ENCODE peak calls at places on chromosomes 6 and 20, in four cellular contexts. J is fibroblast of mammary gland, P is pons, V is choroid plexus epithelial cell. E is an unnamed sample.

GRCh38 chr20:15240801-15241200 is 903.4 kb upstream of the FLRT3 start:
- DNase-seq in J (no peak), P (no peak), V (peak), E (no peak)

GRCh38 chr20:57464642-57465211 is 60.2 kb downstream of the CTCFL start:
- DNase-seq in J (peak), P (no peak), V (peak), E (no peak)

GRCh38 chr20:42181064-42181463 is 562.9 kb upstream of the CHD6 start:
- DNase-seq in J (no peak), P (no peak), V (no peak), E (no peak)

GRCh38 chr20:1833728-1834726 is 61.2 kb upstream of the SIRPA start:
- DNase-seq in J (no peak), P (no peak), V (no peak), E (no peak)

GRCh38 chr6:39203804-39204495 is 25.3 kb downstream of the KCNK5 start:
- DNase-seq in J (no peak), P (no peak), V (no peak), E (peak)

GRCh38 chr20:5863040-5863811 is 87.1 kb downstream of the TRMT6 start:
- DNase-seq in J (peak), P (no peak), V (peak), E (no peak)

GRCh38 chr20:56187791-56188190 is 60.7 kb upstream of the MC3R start:
- DNase-seq in J (no peak), P (peak), V (no peak), E (no peak)

GRCh38 chr6:42764883-42765653 is 16.8 kb upstream of the BICRAL start:
- DNase-seq in J (no peak), P (no peak), V (no peak), E (no peak)

GRCh38 chr20:46308258-46309157 is at the start of gene CDH22:
- DNase-seq in J (peak), P (peak), V (peak), E (no peak)

E was measured in upper lobe of right lung.